ENCODE peak calls at places on chromosomes 4 and X, in nine cellular contexts. J is ACHN; V is body of pancreas; D is H54; K is activated CD4-positive, alpha-beta T cell treated with anti-CD3 and anti-CD28 coated beads, Interleukin-2, amount 10 ng/mL, durations not matched to agents 7 days and 5 days; I is Panc1; R is AG10803; H is mucosa of gallbladder; L is NCI-H524 treated with DMSO at 0.1 percent for 48 hours. A is an unnamed sample.

GRCh38 chrX:154012336-154012991 is 7.2 kb downstream of the IRAK1 start:
- DNase-seq in J (no peak), V (peak), D (no peak), K (no peak), I (no peak), R (peak), H (peak), L (no peak), A (no peak)

GRCh38 chrX:69398881-69399280 is 105.2 kb upstream of the NALF2 start:
- DNase-seq in J (no peak), V (no peak), D (no peak), K (no peak), I (no peak), R (no peak), H (no peak), L (no peak), A (no peak)

GRCh38 chrX:97238632-97239031 is 354.9 kb downstream of the RPA4 start:
- DNase-seq in J (no peak), V (no peak), D (peak), K (no peak), I (no peak), R (no peak), H (no peak), L (no peak), A (no peak)

GRCh38 chrX:154541896-154542722 is 4.5 kb downstream of the G6PD start:
- DNase-seq in J (peak), V (peak), D (peak), K (no peak), I (no peak), R (peak), H (peak), L (no peak), A (peak)

GRCh38 chrX:69503228-69503834 is 795 bp upstream of the NALF2 start:
- DNase-seq in J (no peak), V (peak), D (no peak), K (peak), I (no peak), R (no peak), H (no peak), L (peak), A (no peak)

GRCh38 chrX:130788786-130789581 is 114.0 kb downstream of the ENOX2 start:
- DNase-seq in J (no peak), V (no peak), D (no peak), K (no peak), I (no peak), R (no peak), H (no peak), L (peak), A (no peak)

GRCh38 chr4:94412019-94413017 is 39.4 kb upstream of the PDLIM5 start:
- DNase-seq in J (no peak), V (peak), D (no peak), K (no peak), I (no peak), R (peak), H (no peak), L (no peak), A (no peak)

GRCh38 chrX:46873746-46874145 is 36.9 kb downstream of the RP2 start:
- DNase-seq in J (no peak), V (no peak), D (no peak), K (no peak), I (no peak), R (no peak), H (no peak), L (no peak), A (no peak)

GRCh38 chr4:100799767-100800539 is 282.1 kb upstream of the EMCN start:
- DNase-seq in J (no peak), V (no peak), D (no peak), K (no peak), I (no peak), R (no peak), H (no peak), L (no peak), A (no peak)

GRCh38 chrX:47097018-47097417 is 18.8 kb downstream of the RGN start:
- DNase-seq in J (no peak), V (no peak), D (no peak), K (no peak), I (no peak), R (no peak), H (no peak), L (peak), A (no peak)

GRCh38 chr4:92047209-92047877 is 256.4 kb upstream of the GRID2 start:
- DNase-seq in J (peak), V (peak), D (no peak), K (no peak), I (no peak), R (no peak), H (no peak), L (no peak), A (no peak)

GRCh38 chr4:6986781-6987565 is 56.2 kb upstream of the TADA2B start:
- DNase-seq in J (peak), V (peak), D (peak), K (peak), I (no peak), R (peak), H (peak), L (peak), A (peak)

GRCh38 chr4:64598068-64598467 is 188.8 kb upstream of the TECRL start:
- DNase-seq in J (no peak), V (no peak), D (no peak), K (no peak), I (no peak), R (no peak), H (no peak), L (no peak), A (no peak)

GRCh38 chr4:26713563-26714145 is 129.8 kb downstream of the TBC1D19 start:
- DNase-seq in J (no peak), V (no peak), D (no peak), K (no peak), I (no peak), R (no peak), H (no peak), L (no peak), A (no peak)

GRCh38 chr4:39046243-39046642 is 14.0 kb upstream of the TMEM156 start:
- DNase-seq in J (peak), V (no peak), D (no peak), K (no peak), I (no peak), R (no peak), H (no peak), L (no peak), A (no peak)

GRCh38 chr4:121769341-121769740 is 4.4 kb upstream of the SMIM43 start:
- DNase-seq in J (no peak), V (no peak), D (no peak), K (no peak), I (no peak), R (no peak), H (no peak), L (no peak), A (no peak)

GRCh38 chr4:173521474-173522159 is 8.4 kb downstream of the HAND2 start:
- DNase-seq in J (no peak), V (no peak), D (no peak), K (no peak), I (no peak), R (no peak), H (no peak), L (no peak), A (no peak)

GRCh38 chr4:24980064-24980690 is 50.6 kb downstream of the LGI2 start:
- DNase-seq in J (peak), V (peak), D (peak), K (peak), I (peak), R (peak), H (peak), L (no peak), A (peak)

GRCh38 chr4:180615746-180616145 is 1627.5 kb upstream of the TENM3 start:
- DNase-seq in J (peak), V (no peak), D (no peak), K (no peak), I (no peak), R (no peak), H (no peak), L (no peak), A (no peak)

GRCh38 chrX:109774706-109775105 is 41.6 kb upstream of the ACSL4 start:
- DNase-seq in J (peak), V (no peak), D (peak), K (no peak), I (peak), R (peak), H (no peak), L (no peak), A (peak)